ENCODE peak calls at places on chromosome 22, in four cellular contexts. One of them, this sample, is unnamed.

GRCh38 chr22:30253205-30253852 is 6.8 kb upstream of the LIF start:
- DNase-seq in psoas muscle: peak
- DNase-seq in heart left ventricle: peak
- DNase-seq in lower leg skin: no peak
- DNase-seq in this sample: no peak

GRCh38 chr22:33652596-33652995 is 267.7 kb downstream of the LARGE1 start:
- DNase-seq in psoas muscle: no peak
- DNase-seq in heart left ventricle: no peak
- DNase-seq in lower leg skin: no peak
- DNase-seq in this sample: no peak

GRCh38 chr22:30829901-30830550 is 135.4 kb downstream of the OSBP2 start:
- DNase-seq in psoas muscle: no peak
- DNase-seq in heart left ventricle: no peak
- DNase-seq in lower leg skin: no peak
- DNase-seq in this sample: no peak

GRCh38 chr22:31269892-31270574 is 22.3 kb downstream of the PIK3IP1 start:
- DNase-seq in psoas muscle: no peak
- DNase-seq in heart left ventricle: no peak
- DNase-seq in lower leg skin: no peak
- DNase-seq in this sample: no peak

GRCh38 chr22:18001040-18001893 is 23.1 kb downstream of the MICAL3 start:
- DNase-seq in psoas muscle: peak
- DNase-seq in heart left ventricle: peak
- DNase-seq in lower leg skin: peak
- DNase-seq in this sample: no peak

GRCh38 chr22:36585841-36586240 is 56.9 kb upstream of the EIF3D start:
- DNase-seq in psoas muscle: no peak
- DNase-seq in heart left ventricle: no peak
- DNase-seq in lower leg skin: no peak
- DNase-seq in this sample: no peak

GRCh38 chr22:30397656-30398635 is 1.1 kb downstream of the SEC14L2 start:
- DNase-seq in psoas muscle: no peak
- DNase-seq in heart left ventricle: no peak
- DNase-seq in lower leg skin: no peak
- DNase-seq in this sample: no peak

GRCh38 chr22:48265000-48265625 is 1502.7 kb downstream of the TBC1D22A start:
- DNase-seq in psoas muscle: no peak
- DNase-seq in heart left ventricle: no peak
- DNase-seq in lower leg skin: no peak
- DNase-seq in this sample: no peak

DNA sequence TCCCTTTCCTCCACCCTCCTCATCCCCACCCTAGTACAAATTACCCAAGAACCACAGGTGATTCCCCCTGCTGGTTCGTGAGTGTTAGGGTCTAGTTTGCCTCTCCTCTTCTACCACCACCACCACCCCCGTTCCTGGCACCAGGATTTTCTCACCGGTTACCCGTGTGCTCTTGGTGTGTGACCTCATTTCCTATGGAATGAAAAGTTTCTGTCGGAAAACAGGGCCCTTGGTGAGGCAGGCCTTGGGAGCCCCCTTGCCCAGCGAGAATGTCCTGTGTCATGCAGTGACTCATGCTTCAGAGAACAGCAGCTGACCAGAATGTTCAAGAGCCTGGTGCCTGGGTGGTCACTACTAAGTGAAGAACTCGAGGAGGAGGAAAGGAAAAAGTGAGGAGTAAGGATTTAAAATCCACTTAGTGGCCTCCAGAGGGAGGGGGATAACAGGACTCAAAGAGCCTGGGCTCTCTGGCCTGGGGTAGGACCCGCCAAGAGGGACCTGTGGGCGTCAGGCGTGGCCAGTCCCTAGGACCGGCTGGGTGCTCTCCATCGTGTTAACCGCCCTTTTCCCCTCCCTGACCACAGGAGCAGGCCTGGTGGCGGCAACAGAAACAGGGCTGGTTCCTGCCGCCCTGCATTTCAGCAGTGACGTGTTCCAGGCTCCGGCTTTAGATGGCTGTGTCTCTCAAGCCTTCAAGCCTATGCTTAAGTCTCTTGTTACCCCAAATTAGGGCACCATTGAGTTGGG is 30.2 kb downstream of the C22orf31 start:
- DNase-seq in psoas muscle: peak
- DNase-seq in heart left ventricle: peak
- DNase-seq in lower leg skin: peak
- DNase-seq in this sample: no peak
- TF ChIP-seq CTCF in psoas muscle: peak
- TF ChIP-seq CTCF in heart left ventricle: no peak
- TF ChIP-seq CTCF in lower leg skin: no peak
- TF ChIP-seq CTCF in this sample: no peak

DNA sequence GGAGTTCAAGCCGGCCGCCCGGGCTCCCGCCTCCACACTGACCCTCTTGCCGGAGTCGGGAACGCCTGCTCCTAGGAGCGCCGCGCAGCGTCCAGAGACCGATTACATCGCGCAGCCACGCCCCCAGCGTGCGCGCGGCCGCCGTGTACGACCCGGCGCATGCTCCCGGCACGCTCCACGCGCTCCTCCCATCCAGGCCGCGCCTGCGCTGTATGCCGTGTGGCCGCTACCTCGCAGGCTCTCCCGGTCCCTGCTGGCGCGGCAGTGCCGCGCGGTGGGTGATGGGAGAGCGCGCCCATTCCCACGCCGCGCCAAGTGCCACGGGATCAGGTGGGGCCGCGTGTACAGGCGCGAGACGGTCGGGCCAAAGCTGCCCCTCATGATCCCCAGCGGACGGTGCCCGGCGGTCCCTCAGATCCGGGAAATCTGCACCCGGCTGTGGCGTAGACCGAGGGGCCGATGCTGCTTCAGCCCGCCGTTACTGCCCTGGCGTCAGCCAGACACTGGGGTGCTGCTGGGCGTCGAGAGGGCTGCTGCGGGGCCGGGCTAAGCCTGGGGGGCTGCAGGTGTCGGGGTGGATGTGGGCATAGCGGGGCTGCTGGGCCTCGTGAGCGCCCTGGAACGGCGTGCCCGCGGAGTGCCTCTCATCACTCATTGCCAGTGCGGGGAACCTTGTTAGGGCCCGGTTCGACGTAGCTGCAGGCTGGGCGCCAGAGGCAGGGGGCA is at the start of the genes GNB1L and RTL10:
- DNase-seq in psoas muscle: peak
- DNase-seq in heart left ventricle: peak
- DNase-seq in lower leg skin: peak
- DNase-seq in this sample: peak
- TF ChIP-seq CTCF in psoas muscle: no peak
- TF ChIP-seq CTCF in heart left ventricle: no peak
- TF ChIP-seq CTCF in lower leg skin: no peak
- TF ChIP-seq CTCF in this sample: no peak

GRCh38 chr22:25071720-25072119 is 119.2 kb downstream of the KIAA1671 start:
- DNase-seq in psoas muscle: no peak
- DNase-seq in heart left ventricle: no peak
- DNase-seq in lower leg skin: no peak
- DNase-seq in this sample: no peak
- TF ChIP-seq CTCF in psoas muscle: no peak
- TF ChIP-seq CTCF in heart left ventricle: no peak
- TF ChIP-seq CTCF in lower leg skin: no peak
- TF ChIP-seq CTCF in this sample: no peak

GRCh38 chr22:39746600-39747262 is 146.8 kb downstream of the ENTHD1 start:
- DNase-seq in psoas muscle: no peak
- DNase-seq in heart left ventricle: no peak
- DNase-seq in lower leg skin: no peak
- DNase-seq in this sample: no peak
- TF ChIP-seq CTCF in psoas muscle: no peak
- TF ChIP-seq CTCF in heart left ventricle: no peak
- TF ChIP-seq CTCF in lower leg skin: no peak
- TF ChIP-seq CTCF in this sample: no peak

DNA sequence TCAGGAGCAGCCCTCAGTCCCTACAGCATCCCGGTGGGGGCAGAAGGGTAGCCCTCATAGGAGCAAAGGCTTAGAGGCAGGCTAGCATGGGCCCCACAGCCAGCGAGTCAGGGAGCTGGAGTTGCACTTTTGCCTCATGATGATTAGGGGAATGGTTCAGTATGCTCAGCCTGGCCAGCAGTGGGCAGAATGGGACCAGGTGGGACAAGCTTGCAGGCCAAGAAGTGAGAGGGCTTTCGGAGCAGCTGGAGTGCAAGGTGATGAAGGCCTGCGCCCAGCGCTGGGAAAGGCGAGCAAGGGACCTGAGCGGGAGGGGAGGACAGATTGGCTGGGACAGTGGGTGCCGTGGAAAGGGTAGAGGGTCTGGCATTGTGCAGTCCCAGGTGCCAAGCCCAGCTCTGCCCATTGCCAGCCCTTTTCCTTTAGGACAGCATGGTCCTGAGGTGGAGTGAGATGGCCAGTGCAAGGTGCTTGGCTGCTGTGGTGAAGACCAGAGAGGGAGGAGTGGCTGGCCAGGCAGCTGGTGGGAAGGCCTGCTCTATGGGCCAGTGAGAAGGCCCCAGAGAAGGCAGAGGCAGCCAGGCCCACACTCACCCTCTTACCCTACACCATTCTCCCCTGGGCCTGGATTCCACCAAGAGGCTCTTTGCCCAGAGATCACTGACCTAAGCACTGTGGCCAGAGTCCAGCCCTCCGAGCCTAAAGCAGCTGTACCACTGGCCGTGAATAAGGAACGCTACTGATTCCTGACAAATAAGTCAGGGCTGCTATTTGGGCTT is 47.9 kb upstream of the SUSD2 start:
- DNase-seq in psoas muscle: no peak
- DNase-seq in heart left ventricle: peak
- DNase-seq in lower leg skin: no peak
- DNase-seq in this sample: no peak
- TF ChIP-seq CTCF in psoas muscle: peak
- TF ChIP-seq CTCF in heart left ventricle: peak
- TF ChIP-seq CTCF in lower leg skin: no peak
- TF ChIP-seq CTCF in this sample: no peak

DNA sequence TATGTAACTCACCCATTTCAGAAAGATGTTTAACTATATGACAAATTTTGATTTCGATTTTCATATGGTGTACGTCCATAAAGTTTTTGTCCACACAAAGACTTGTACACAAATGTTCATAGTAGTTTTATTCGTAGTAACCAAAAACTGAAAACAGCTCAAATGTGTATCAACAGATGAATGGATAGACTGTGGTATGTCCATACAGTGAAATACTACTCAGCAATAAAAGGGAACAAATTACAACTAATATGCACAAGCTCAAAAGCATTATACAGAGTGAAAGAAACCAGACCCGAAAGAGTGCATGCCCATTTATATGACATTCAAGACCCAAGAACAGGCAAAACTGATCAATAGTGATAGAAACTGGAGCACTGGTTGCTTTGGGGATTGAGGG is 64.0 kb downstream of the MN1 start:
- DNase-seq in psoas muscle: no peak
- DNase-seq in heart left ventricle: no peak
- DNase-seq in lower leg skin: no peak
- DNase-seq in this sample: no peak
- TF ChIP-seq CTCF in psoas muscle: no peak
- TF ChIP-seq CTCF in heart left ventricle: no peak
- TF ChIP-seq CTCF in lower leg skin: no peak
- TF ChIP-seq CTCF in this sample: no peak

GRCh38 chr22:41946360-41947180 is at the start of gene CENPM:
- DNase-seq in psoas muscle: peak
- DNase-seq in heart left ventricle: peak
- DNase-seq in lower leg skin: peak
- DNase-seq in this sample: peak
- TF ChIP-seq CTCF in psoas muscle: no peak
- TF ChIP-seq CTCF in heart left ventricle: no peak
- TF ChIP-seq CTCF in lower leg skin: no peak
- TF ChIP-seq CTCF in this sample: no peak

GRCh38 chr22:45554040-45554406 is 51.3 kb downstream of the FBLN1 start:
- DNase-seq in psoas muscle: no peak
- DNase-seq in heart left ventricle: no peak
- DNase-seq in lower leg skin: no peak
- DNase-seq in this sample: no peak
- TF ChIP-seq CTCF in psoas muscle: peak
- TF ChIP-seq CTCF in heart left ventricle: no peak
- TF ChIP-seq CTCF in lower leg skin: no peak
- TF ChIP-seq CTCF in this sample: peak

GRCh38 chr22:49548356-49549202 is 279.1 kb downstream of the BRD1 start:
- DNase-seq in psoas muscle: no peak
- DNase-seq in heart left ventricle: no peak
- DNase-seq in lower leg skin: no peak
- DNase-seq in this sample: no peak
- TF ChIP-seq CTCF in psoas muscle: no peak
- TF ChIP-seq CTCF in heart left ventricle: no peak
- TF ChIP-seq CTCF in lower leg skin: no peak
- TF ChIP-seq CTCF in this sample: no peak